ENCODE peak calls at places on chromosomes 5 and 9, in eight cellular contexts. Y, X, N, H, E, Q, Z and P are unnamed samples.

GRCh38 chr5:56706504-56706903 is 108.8 kb upstream of the MAP3K1 start:
- DNase-seq in X (no peak), E (no peak), Y (no peak), N (no peak), Q (no peak), H (no peak), Z (no peak), P (no peak)

GRCh38 chr9:33229359-33230120 is 10.4 kb upstream of the SPINK4 start:
- DNase-seq in X (no peak), Y (peak), Q (no peak), N (peak), Z (no peak), E (no peak), H (peak), P (peak)

GRCh38 chr9:106857811-106858470 is 5.0 kb upstream of the ZNF462 start:
- DNase-seq in N (no peak), H (no peak), E (no peak), X (no peak), Q (no peak), Y (no peak), Z (no peak), P (no peak)

GRCh38 chr9:68802525-68803015 is 97.5 kb downstream of the PIP5K1B start:
- DNase-seq in Z (no peak), E (no peak), X (no peak), Q (no peak), H (no peak), N (no peak), Y (no peak), P (no peak)

GRCh38 chr9:104232781-104233341 is 138.8 kb downstream of the SMC2 start:
- DNase-seq in X (no peak), Y (no peak), Z (no peak), H (no peak), Q (no peak), N (no peak), E (no peak), P (no peak)

GRCh38 chr9:115367321-115367720 is 249.4 kb upstream of the TNC start:
- DNase-seq in Q (no peak), E (no peak), N (no peak), X (no peak), H (no peak), Z (no peak), Y (no peak), P (no peak)

GRCh38 chr9:6907772-6908381 is 150.1 kb downstream of the KDM4C start:
- DNase-seq in Q (no peak), E (no peak), N (peak), X (no peak), Z (no peak), Y (no peak), H (peak), P (no peak)

GRCh38 chr9:117494401-117495130 is 79.7 kb upstream of the ASTN2 start:
- DNase-seq in N (no peak), Q (no peak), E (no peak), X (peak), Y (no peak), Z (no peak), H (no peak), P (no peak)

GRCh38 chr5:77211013-77211690 is 672 bp downstream of the PDE8B start:
- DNase-seq in Q (no peak), Z (no peak), N (no peak), Y (no peak), H (no peak), X (peak), E (no peak), P (peak)

GRCh38 chr5:143014017-143014651 is 244.0 kb downstream of the ARHGAP26 start:
- DNase-seq in E (no peak), Q (no peak), Z (no peak), H (no peak), Y (peak), X (peak), N (no peak), P (peak)

GRCh38 chr5:66616495-66617222 is 20.5 kb downstream of the MAST4 start:
- DNase-seq in N (no peak), E (peak), Q (no peak), X (no peak), H (no peak), Y (no peak), Z (no peak), P (no peak)

GRCh38 chr9:100600511-100601079 is 22.7 kb downstream of the CAVIN4 start:
- DNase-seq in E (no peak), H (no peak), X (no peak), Q (no peak), Y (no peak), Z (no peak), N (no peak), P (no peak)

GRCh38 chr9:28365736-28366135 is 792.5 kb upstream of the C9orf72 start:
- DNase-seq in X (no peak), Q (no peak), H (no peak), N (no peak), Z (no peak), Y (no peak), E (no peak), P (no peak)

GRCh38 chr9:135989722-135990467 is 28.7 kb upstream of the UBAC1 start:
- DNase-seq in N (no peak), E (no peak), X (no peak), Q (no peak), Y (peak), Z (no peak), H (no peak), P (peak)

GRCh38 chr5:67902497-67902830 is 313.1 kb upstream of the PIK3R1 start:
- DNase-seq in X (no peak), Z (no peak), H (no peak), Y (no peak), E (no peak), Q (no peak), N (no peak), P (no peak)

GRCh38 chr9:82184524-82184923 is 196.0 kb downstream of the SPATA31D1 start:
- DNase-seq in Q (no peak), E (no peak), Z (no peak), X (no peak), H (no peak), Y (no peak), N (no peak), P (no peak)

GRCh38 chr9:113343732-113344231 is 3.7 kb upstream of the WDR31 start:
- DNase-seq in Q (peak), Y (peak), N (no peak), Z (peak), X (peak), H (peak), E (peak), P (peak)

DNA sequence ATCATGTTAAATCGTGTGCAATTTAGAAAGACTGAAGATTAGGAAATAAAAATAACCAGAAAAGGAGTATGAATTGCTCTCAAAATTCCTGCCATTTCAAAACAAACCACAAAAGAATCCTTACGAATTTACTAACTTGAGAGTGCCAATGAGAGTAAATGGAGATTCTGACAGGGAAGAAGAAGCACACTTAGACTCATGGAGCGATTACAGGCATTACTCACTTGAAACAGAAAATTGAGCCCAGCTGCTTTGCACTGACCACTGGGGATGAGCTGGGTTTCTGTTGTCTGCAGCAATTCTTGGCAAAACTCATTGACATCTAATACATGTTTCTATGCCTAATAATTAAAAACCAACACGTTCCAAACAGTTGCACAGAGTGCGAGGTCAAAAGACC is 731.6 kb downstream of the DNAH5 start:
- DNase-seq in Y (no peak), H (no peak), Z (no peak), X (no peak), N (no peak), E (no peak), Q (no peak), P (no peak)
- H3K4me3 ChIP-seq in Y (no peak), H (no peak), Z (no peak), X (no peak), N (no peak), E (no peak), Q (no peak), P (no peak)

GRCh38 chr5:74310967-74311930 is 329.3 kb downstream of the ENC1 start:
- DNase-seq in H (no peak), X (peak), N (no peak), Y (no peak), E (no peak), Z (no peak), Q (no peak), P (no peak)
- TF ChIP-seq EP300 in H (no peak), X (no peak), N (no peak), Y (no peak), E (no peak), Z (no peak), Q (no peak), P (no peak)

GRCh38 chr5:34687269-34688011 is 31.3 kb downstream of the RAI14 start:
- DNase-seq in Y (no peak), X (no peak), Z (no peak), E (no peak), Q (no peak), N (peak), H (no peak), P (no peak)
- H3K4me3 ChIP-seq in Y (no peak), X (no peak), Z (no peak), E (peak), Q (no peak), N (peak), H (no peak), P (no peak)

DNA sequence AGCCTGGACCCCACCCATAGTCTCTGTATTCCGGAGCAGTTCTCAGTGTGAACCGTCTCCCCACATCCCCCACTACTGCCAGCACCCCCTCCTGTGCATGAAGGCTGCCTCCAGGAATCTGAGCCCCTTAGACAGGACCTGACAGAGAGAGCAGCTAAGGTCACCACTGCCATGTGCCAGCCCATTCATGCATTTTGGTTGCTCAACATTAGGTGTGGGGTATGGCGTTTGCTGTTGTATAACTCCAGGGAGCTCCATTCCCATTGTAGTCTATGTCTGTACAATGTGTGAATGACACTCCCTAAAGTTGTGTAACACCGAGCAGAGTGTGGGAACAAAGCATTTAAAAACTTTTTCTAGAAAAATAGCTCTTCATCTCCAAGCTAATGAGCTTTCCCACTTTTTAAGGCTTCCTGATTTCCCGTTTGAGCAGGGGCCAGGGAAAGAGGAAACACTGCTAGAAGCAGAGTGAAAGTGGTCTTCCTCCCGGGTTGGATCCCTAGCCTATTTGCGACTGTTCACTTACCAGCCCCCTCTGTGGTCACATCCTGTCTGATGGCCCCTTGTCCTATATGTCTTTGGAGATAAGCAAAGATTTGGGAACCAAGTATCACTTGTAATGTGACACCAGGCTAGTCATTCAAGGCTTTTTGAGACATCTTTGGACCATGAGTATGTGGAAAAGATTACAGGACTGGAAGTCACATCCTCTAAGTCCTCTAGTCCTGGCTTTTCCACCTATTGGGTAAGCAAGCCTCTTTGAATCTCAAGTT is 5.9 kb downstream of the DNAJB5 start:
- DNase-seq in Y (no peak), E (no peak), Q (no peak), X (no peak), Z (no peak), N (no peak), H (peak), P (no peak)
- TF ChIP-seq EP300 in Y (peak), E (no peak), Q (peak), X (no peak), Z (no peak), N (no peak), H (no peak), P (no peak)

DNA sequence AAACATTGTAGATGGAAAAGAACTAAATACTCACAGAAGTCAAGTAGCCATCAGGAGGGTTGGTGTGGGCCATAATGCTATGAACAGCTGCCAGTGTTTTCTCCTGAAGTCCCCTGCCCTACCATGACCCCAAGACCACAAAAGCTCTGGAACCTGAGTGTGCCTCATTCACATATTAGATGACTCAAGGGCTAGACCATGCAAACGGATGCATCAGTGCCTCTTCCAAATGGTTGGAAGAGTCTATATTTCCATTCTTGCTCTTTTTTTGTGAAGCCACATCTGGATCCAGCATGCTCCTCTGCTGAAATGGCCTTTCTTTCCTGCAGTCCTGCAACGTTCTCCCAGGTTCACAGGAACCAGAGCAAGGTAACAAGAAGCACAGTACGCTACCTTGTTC is 136.6 kb upstream of the EPB41L4A start:
- DNase-seq in E (no peak), Z (no peak), Q (no peak), X (no peak), Y (no peak), H (no peak), N (no peak), P (no peak)
- H3K4me3 ChIP-seq in E (no peak), Z (no peak), Q (no peak), X (no peak), Y (no peak), H (no peak), N (no peak), P (no peak)

GRCh38 chr9:2213830-2214468 is 198.8 kb downstream of the SMARCA2 start:
- DNase-seq in Y (no peak), H (no peak), Z (no peak), Q (no peak), E (no peak), N (no peak), X (no peak), P (no peak)

GRCh38 chr9:2220036-2220435 is 204.9 kb downstream of the SMARCA2 start:
- DNase-seq in H (no peak), Q (no peak), N (no peak), E (no peak), X (no peak), Z (no peak), Y (no peak), P (no peak)

GRCh38 chr9:2214707-2215106 is 199.6 kb downstream of the SMARCA2 start:
- DNase-seq in X (peak), H (no peak), E (no peak), Q (no peak), N (no peak), Z (no peak), Y (no peak), P (no peak)

GRCh38 chr9:2215941-2216441 is 200.8 kb downstream of the SMARCA2 start:
- DNase-seq in X (no peak), Y (no peak), N (no peak), E (no peak), Z (no peak), Q (no peak), H (no peak), P (no peak)

GRCh38 chr9:2216591-2216990 is 201.4 kb downstream of the SMARCA2 start:
- DNase-seq in H (no peak), E (no peak), Z (no peak), X (no peak), Y (no peak), N (no peak), Q (no peak), P (no peak)
- TF ChIP-seq EP300 in H (no peak), E (no peak), Z (no peak), X (no peak), Y (no peak), N (no peak), Q (no peak), P (no peak)

GRCh38 chr5:138833726-138834480 is 41.2 kb downstream of the LRRTM2 start:
- DNase-seq in H (no peak), Z (no peak), Y (no peak), X (no peak), N (no peak), Q (no peak), E (no peak), P (no peak)
- H3K4me3 ChIP-seq in H (no peak), Z (no peak), Y (no peak), X (no peak), N (no peak), Q (no peak), E (no peak), P (no peak)

DNA sequence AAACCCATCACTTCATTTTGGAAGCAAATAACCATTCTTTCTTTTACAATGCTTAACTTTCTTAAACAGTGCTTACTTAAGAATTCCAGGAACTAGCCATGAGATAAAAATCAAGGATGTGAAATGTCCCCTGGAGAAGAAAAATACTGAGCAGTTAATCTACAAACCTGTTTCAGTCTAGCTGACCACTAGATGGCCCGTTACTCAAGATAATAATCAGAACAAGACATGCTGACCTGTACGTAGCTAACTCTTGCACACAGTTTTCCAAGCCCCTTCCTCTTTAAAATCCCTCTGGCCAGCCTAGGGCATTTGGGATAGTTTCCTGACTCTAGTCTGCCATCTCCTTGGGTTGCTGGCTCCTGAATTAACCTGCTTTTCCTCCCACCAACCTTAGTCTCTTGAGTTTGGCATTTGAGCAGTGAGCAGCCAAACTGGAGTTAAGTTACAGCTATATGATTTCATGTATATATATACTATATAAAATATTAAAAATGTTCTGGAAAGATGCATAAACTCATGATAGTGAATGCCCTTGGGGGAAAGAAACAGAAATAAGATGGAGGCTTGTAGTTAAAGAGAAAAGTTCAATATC is 59.3 kb upstream of the TRAF1 start:
- DNase-seq in X (peak), Z (no peak), E (no peak), Y (no peak), Q (no peak), H (peak), N (peak), P (no peak)
- TF ChIP-seq EP300 in X (no peak), Z (no peak), E (no peak), Y (no peak), Q (no peak), H (no peak), N (no peak), P (no peak)

GRCh38 chr9:37034938-37035471 is 937 bp upstream of the PAX5 start:
- DNase-seq in E (no peak), Y (no peak), X (peak), N (no peak), Z (no peak), H (no peak), Q (no peak), P (no peak)

GRCh38 chr9:37032713-37033112 is 1.4 kb downstream of the PAX5 start:
- DNase-seq in H (no peak), Z (no peak), Y (no peak), Q (no peak), E (no peak), X (no peak), N (no peak), P (no peak)

GRCh38 chr9:37033141-37033540 is 927 bp downstream of the PAX5 start:
- DNase-seq in Q (no peak), H (no peak), N (no peak), X (no peak), E (no peak), Y (no peak), Z (no peak), P (no peak)

GRCh38 chr9:37034320-37034937 is 361 bp upstream of the PAX5 start:
- DNase-seq in X (peak), Y (no peak), E (no peak), N (no peak), Q (no peak), Z (no peak), H (no peak), P (peak)

GRCh38 chr9:37033753-37034319 is at the start of gene PAX5:
- DNase-seq in Z (no peak), X (no peak), E (no peak), H (no peak), N (no peak), Y (no peak), Q (no peak), P (no peak)
- H3K4me3 ChIP-seq in Z (no peak), X (no peak), E (no peak), H (no peak), N (peak), Y (peak), Q (no peak), P (peak)